ENCODE peak calls at places on chromosomes 2 and 18, in ten cellular contexts. One of them, this sample, is unnamed.

GRCh38 chr2:215896921-215897320 is 116.4 kb downstream of the MREG start:
- DNase-seq in stimulated activated CD4-positive, alpha-beta T cell treated with anti-CD3 and anti-CD28 coated beads, Interleukin-2, amount 100 ng/mL, for 24 hours: no peak
- DNase-seq in progenitor cell of endocrine pancreas: no peak
- DNase-seq in HCEC 1CT: no peak
- DNase-seq in activated naive CD8-positive, alpha-beta T cell treated with anti-CD3 and anti-CD28 coated beads, Interleukin-2, amount 50 U/mL, for 24 hours: no peak
- DNase-seq in HFF-Myc: no peak
- DNase-seq in left ventricle myocardium inferior: no peak
- DNase-seq in HS-27A: no peak
- DNase-seq in NCI-H1436: peak; percentile 4
- DNase-seq in mesendoderm: no peak
- DNase-seq in this sample: no peak

GRCh38 chr2:217954971-217955740 is 47.6 kb downstream of the TNS1 start:
- DNase-seq in NCI-H1436: no peak
- DNase-seq in HCEC 1CT: no peak
- DNase-seq in mesendoderm: no peak
- DNase-seq in activated naive CD8-positive, alpha-beta T cell treated with anti-CD3 and anti-CD28 coated beads, Interleukin-2, amount 50 U/mL, for 24 hours: no peak
- DNase-seq in HS-27A: no peak
- DNase-seq in progenitor cell of endocrine pancreas: no peak
- DNase-seq in HFF-Myc: no peak
- DNase-seq in left ventricle myocardium inferior: no peak
- DNase-seq in stimulated activated CD4-positive, alpha-beta T cell treated with anti-CD3 and anti-CD28 coated beads, Interleukin-2, amount 100 ng/mL, for 24 hours: no peak
- DNase-seq in this sample: no peak

GRCh38 chr2:3712424-3712823 is 9.0 kb downstream of the DCDC2C start:
- DNase-seq in NCI-H1436: no peak
- DNase-seq in HCEC 1CT: no peak
- DNase-seq in progenitor cell of endocrine pancreas: no peak
- DNase-seq in left ventricle myocardium inferior: no peak
- DNase-seq in HS-27A: no peak
- DNase-seq in mesendoderm: no peak
- DNase-seq in HFF-Myc: no peak
- DNase-seq in stimulated activated CD4-positive, alpha-beta T cell treated with anti-CD3 and anti-CD28 coated beads, Interleukin-2, amount 100 ng/mL, for 24 hours: no peak
- DNase-seq in activated naive CD8-positive, alpha-beta T cell treated with anti-CD3 and anti-CD28 coated beads, Interleukin-2, amount 50 U/mL, for 24 hours: no peak
- DNase-seq in this sample: no peak

GRCh38 chr18:43662657-43663056 is 385.4 kb upstream of the SYT4 start:
- DNase-seq in HCEC 1CT: peak; percentile 70
- DNase-seq in HFF-Myc: peak; percentile 75
- DNase-seq in activated naive CD8-positive, alpha-beta T cell treated with anti-CD3 and anti-CD28 coated beads, Interleukin-2, amount 50 U/mL, for 24 hours: no peak
- DNase-seq in NCI-H1436: no peak
- DNase-seq in progenitor cell of endocrine pancreas: no peak
- DNase-seq in HS-27A: peak; percentile 66
- DNase-seq in mesendoderm: no peak
- DNase-seq in left ventricle myocardium inferior: no peak
- DNase-seq in stimulated activated CD4-positive, alpha-beta T cell treated with anti-CD3 and anti-CD28 coated beads, Interleukin-2, amount 100 ng/mL, for 24 hours: no peak
- DNase-seq in this sample: no peak

GRCh38 chr2:121689356-121689755 is 40.1 kb upstream of the CLASP1 start:
- DNase-seq in progenitor cell of endocrine pancreas: no peak
- DNase-seq in mesendoderm: peak; percentile 58
- DNase-seq in stimulated activated CD4-positive, alpha-beta T cell treated with anti-CD3 and anti-CD28 coated beads, Interleukin-2, amount 100 ng/mL, for 24 hours: no peak
- DNase-seq in HFF-Myc: peak; percentile 72
- DNase-seq in activated naive CD8-positive, alpha-beta T cell treated with anti-CD3 and anti-CD28 coated beads, Interleukin-2, amount 50 U/mL, for 24 hours: no peak
- DNase-seq in HCEC 1CT: peak; percentile 57
- DNase-seq in left ventricle myocardium inferior: no peak
- DNase-seq in HS-27A: no peak
- DNase-seq in NCI-H1436: no peak
- DNase-seq in this sample: no peak

GRCh38 chr2:113284481-113284880 is 5.8 kb upstream of the PAX8 start:
- DNase-seq in progenitor cell of endocrine pancreas: no peak
- DNase-seq in HS-27A: peak; percentile 48
- DNase-seq in mesendoderm: no peak
- DNase-seq in stimulated activated CD4-positive, alpha-beta T cell treated with anti-CD3 and anti-CD28 coated beads, Interleukin-2, amount 100 ng/mL, for 24 hours: no peak
- DNase-seq in NCI-H1436: no peak
- DNase-seq in left ventricle myocardium inferior: no peak
- DNase-seq in activated naive CD8-positive, alpha-beta T cell treated with anti-CD3 and anti-CD28 coated beads, Interleukin-2, amount 50 U/mL, for 24 hours: no peak
- DNase-seq in HCEC 1CT: peak; percentile 49
- DNase-seq in HFF-Myc: no peak
- DNase-seq in this sample: no peak

GRCh38 chr18:36786686-36787085 is 42.1 kb downstream of the TPGS2 start:
- DNase-seq in stimulated activated CD4-positive, alpha-beta T cell treated with anti-CD3 and anti-CD28 coated beads, Interleukin-2, amount 100 ng/mL, for 24 hours: no peak
- DNase-seq in activated naive CD8-positive, alpha-beta T cell treated with anti-CD3 and anti-CD28 coated beads, Interleukin-2, amount 50 U/mL, for 24 hours: no peak
- DNase-seq in mesendoderm: peak; percentile 37
- DNase-seq in NCI-H1436: no peak
- DNase-seq in progenitor cell of endocrine pancreas: no peak
- DNase-seq in HS-27A: peak; percentile 9
- DNase-seq in left ventricle myocardium inferior: peak; percentile 58
- DNase-seq in HCEC 1CT: peak; percentile 64
- DNase-seq in HFF-Myc: peak; percentile 9
- DNase-seq in this sample: no peak

GRCh38 chr2:74576151-74576755 is 21.7 kb downstream of the DOK1 start:
- DNase-seq in activated naive CD8-positive, alpha-beta T cell treated with anti-CD3 and anti-CD28 coated beads, Interleukin-2, amount 50 U/mL, for 24 hours: no peak
- DNase-seq in progenitor cell of endocrine pancreas: no peak
- DNase-seq in HCEC 1CT: peak; percentile 93
- DNase-seq in HS-27A: no peak
- DNase-seq in HFF-Myc: peak; percentile 99
- DNase-seq in left ventricle myocardium inferior: no peak
- DNase-seq in stimulated activated CD4-positive, alpha-beta T cell treated with anti-CD3 and anti-CD28 coated beads, Interleukin-2, amount 100 ng/mL, for 24 hours: no peak
- DNase-seq in NCI-H1436: no peak
- DNase-seq in mesendoderm: no peak
- DNase-seq in this sample: no peak

GRCh38 chr2:128562471-128563347 is 244.0 kb upstream of the HS6ST1 start:
- DNase-seq in activated naive CD8-positive, alpha-beta T cell treated with anti-CD3 and anti-CD28 coated beads, Interleukin-2, amount 50 U/mL, for 24 hours: no peak
- DNase-seq in HS-27A: no peak
- DNase-seq in mesendoderm: no peak
- DNase-seq in left ventricle myocardium inferior: no peak
- DNase-seq in HCEC 1CT: peak; percentile 2
- DNase-seq in progenitor cell of endocrine pancreas: no peak
- DNase-seq in NCI-H1436: no peak
- DNase-seq in HFF-Myc: no peak
- DNase-seq in stimulated activated CD4-positive, alpha-beta T cell treated with anti-CD3 and anti-CD28 coated beads, Interleukin-2, amount 100 ng/mL, for 24 hours: no peak
- DNase-seq in this sample: no peak

GRCh38 chr2:222982010-222982908 is 69.7 kb upstream of the KCNE4 start:
- DNase-seq in mesendoderm: peak; percentile 93
- DNase-seq in NCI-H1436: peak; percentile 11
- DNase-seq in left ventricle myocardium inferior: peak; percentile 25
- DNase-seq in stimulated activated CD4-positive, alpha-beta T cell treated with anti-CD3 and anti-CD28 coated beads, Interleukin-2, amount 100 ng/mL, for 24 hours: no peak
- DNase-seq in HCEC 1CT: peak; percentile 80
- DNase-seq in HS-27A: peak; percentile 40
- DNase-seq in progenitor cell of endocrine pancreas: no peak
- DNase-seq in activated naive CD8-positive, alpha-beta T cell treated with anti-CD3 and anti-CD28 coated beads, Interleukin-2, amount 50 U/mL, for 24 hours: no peak
- DNase-seq in HFF-Myc: peak; percentile 40
- DNase-seq in this sample: no peak

GRCh38 chr2:240463274-240463865 is 27.9 kb downstream of the GPC1 start:
- DNase-seq in progenitor cell of endocrine pancreas: peak; percentile 8
- DNase-seq in stimulated activated CD4-positive, alpha-beta T cell treated with anti-CD3 and anti-CD28 coated beads, Interleukin-2, amount 100 ng/mL, for 24 hours: peak; percentile 0
- DNase-seq in HS-27A: no peak
- DNase-seq in activated naive CD8-positive, alpha-beta T cell treated with anti-CD3 and anti-CD28 coated beads, Interleukin-2, amount 50 U/mL, for 24 hours: peak; percentile 0
- DNase-seq in mesendoderm: no peak
- DNase-seq in HCEC 1CT: no peak
- DNase-seq in HFF-Myc: no peak
- DNase-seq in NCI-H1436: no peak
- DNase-seq in left ventricle myocardium inferior: peak; percentile 13
- DNase-seq in this sample: no peak

GRCh38 chr2:204486855-204487254 is 58.4 kb upstream of the PARD3B start:
- DNase-seq in activated naive CD8-positive, alpha-beta T cell treated with anti-CD3 and anti-CD28 coated beads, Interleukin-2, amount 50 U/mL, for 24 hours: no peak
- DNase-seq in HS-27A: peak; percentile 35
- DNase-seq in stimulated activated CD4-positive, alpha-beta T cell treated with anti-CD3 and anti-CD28 coated beads, Interleukin-2, amount 100 ng/mL, for 24 hours: no peak
- DNase-seq in HCEC 1CT: peak; percentile 67
- DNase-seq in HFF-Myc: no peak
- DNase-seq in progenitor cell of endocrine pancreas: no peak
- DNase-seq in NCI-H1436: no peak
- DNase-seq in left ventricle myocardium inferior: no peak
- DNase-seq in mesendoderm: no peak
- DNase-seq in this sample: no peak

GRCh38 chr2:96325038-96325883 is at the start of gene ITPRIPL1:
- DNase-seq in HCEC 1CT: no peak
- DNase-seq in mesendoderm: peak; percentile 44
- DNase-seq in NCI-H1436: no peak
- DNase-seq in HS-27A: no peak
- DNase-seq in progenitor cell of endocrine pancreas: no peak
- DNase-seq in stimulated activated CD4-positive, alpha-beta T cell treated with anti-CD3 and anti-CD28 coated beads, Interleukin-2, amount 100 ng/mL, for 24 hours: peak; percentile 62
- DNase-seq in left ventricle myocardium inferior: no peak
- DNase-seq in HFF-Myc: no peak
- DNase-seq in activated naive CD8-positive, alpha-beta T cell treated with anti-CD3 and anti-CD28 coated beads, Interleukin-2, amount 50 U/mL, for 24 hours: peak; percentile 60
- DNase-seq in this sample: peak; percentile 38

GRCh38 chr2:26438526-26438925 is 36.8 kb downstream of the DRC1 start:
- DNase-seq in activated naive CD8-positive, alpha-beta T cell treated with anti-CD3 and anti-CD28 coated beads, Interleukin-2, amount 50 U/mL, for 24 hours: no peak
- DNase-seq in HFF-Myc: peak; percentile 2
- DNase-seq in mesendoderm: peak; percentile 26
- DNase-seq in progenitor cell of endocrine pancreas: no peak
- DNase-seq in HCEC 1CT: no peak
- DNase-seq in left ventricle myocardium inferior: no peak
- DNase-seq in NCI-H1436: no peak
- DNase-seq in HS-27A: no peak
- DNase-seq in stimulated activated CD4-positive, alpha-beta T cell treated with anti-CD3 and anti-CD28 coated beads, Interleukin-2, amount 100 ng/mL, for 24 hours: no peak
- DNase-seq in this sample: no peak

This sample was measured in stimulated activated CD8-positive, alpha-beta memory T cell treated with anti-CD3 and anti-CD28 coated beads, Interleukin-4, amount 100 ng/mL, for 24 hours.